ENCODE peak calls at places on chromosomes 16 and 17, in six cellular contexts. H is CD4-positive, alpha-beta memory T cell; D is esophagus squamous epithelium; N is heart right ventricle; Q is tibial nerve; T is bronchial epithelial cell. E is an unnamed sample.

GRCh38 chr17:80452173-80452915 is 24.1 kb downstream of the NPTX1 start:
- DNase-seq in H (peak), D (no peak), N (no peak), Q (no peak), T (no peak), E (no peak)

GRCh38 chr17:19752216-19753048 is 4.3 kb upstream of the ALDH3A1 start:
- DNase-seq in H (no peak), D (no peak), N (no peak), Q (no peak), T (peak), E (no peak)

GRCh38 chr17:13244511-13244910 is 226.7 kb upstream of the ELAC2 start:
- DNase-seq in H (no peak), D (no peak), N (no peak), Q (peak), T (no peak), E (no peak)

GRCh38 chr17:53646835-53647234 is 175.9 kb upstream of the KIF2B start:
- DNase-seq in H (no peak), D (no peak), N (no peak), Q (no peak), T (no peak), E (no peak)

GRCh38 chr17:7215136-7215638 is 4.4 kb downstream of the DLG4 start:
- DNase-seq in H (peak), D (no peak), N (no peak), Q (no peak), T (no peak), E (no peak)

GRCh38 chr17:14922421-14922820 is 342.7 kb downstream of the PMP22 start:
- DNase-seq in H (no peak), D (no peak), N (no peak), Q (no peak), T (no peak), E (no peak)

GRCh38 chr17:57207396-57207795 is 48.9 kb upstream of the MSI2 start:
- DNase-seq in H (no peak), D (no peak), N (no peak), Q (no peak), T (no peak), E (no peak)

GRCh38 chr16:77437859-77438258 is 3.0 kb upstream of the ADAMTS18 start:
- DNase-seq in H (no peak), D (no peak), N (no peak), Q (no peak), T (no peak), E (no peak)

GRCh38 chr17:64448665-64449512 is at the start of gene MILR1:
- DNase-seq in H (no peak), D (no peak), N (peak), Q (no peak), T (peak), E (no peak)
- H3K4me3 ChIP-seq in H (no peak), D (no peak), N (no peak), Q (no peak), T (no peak), E (no peak)

DNA sequence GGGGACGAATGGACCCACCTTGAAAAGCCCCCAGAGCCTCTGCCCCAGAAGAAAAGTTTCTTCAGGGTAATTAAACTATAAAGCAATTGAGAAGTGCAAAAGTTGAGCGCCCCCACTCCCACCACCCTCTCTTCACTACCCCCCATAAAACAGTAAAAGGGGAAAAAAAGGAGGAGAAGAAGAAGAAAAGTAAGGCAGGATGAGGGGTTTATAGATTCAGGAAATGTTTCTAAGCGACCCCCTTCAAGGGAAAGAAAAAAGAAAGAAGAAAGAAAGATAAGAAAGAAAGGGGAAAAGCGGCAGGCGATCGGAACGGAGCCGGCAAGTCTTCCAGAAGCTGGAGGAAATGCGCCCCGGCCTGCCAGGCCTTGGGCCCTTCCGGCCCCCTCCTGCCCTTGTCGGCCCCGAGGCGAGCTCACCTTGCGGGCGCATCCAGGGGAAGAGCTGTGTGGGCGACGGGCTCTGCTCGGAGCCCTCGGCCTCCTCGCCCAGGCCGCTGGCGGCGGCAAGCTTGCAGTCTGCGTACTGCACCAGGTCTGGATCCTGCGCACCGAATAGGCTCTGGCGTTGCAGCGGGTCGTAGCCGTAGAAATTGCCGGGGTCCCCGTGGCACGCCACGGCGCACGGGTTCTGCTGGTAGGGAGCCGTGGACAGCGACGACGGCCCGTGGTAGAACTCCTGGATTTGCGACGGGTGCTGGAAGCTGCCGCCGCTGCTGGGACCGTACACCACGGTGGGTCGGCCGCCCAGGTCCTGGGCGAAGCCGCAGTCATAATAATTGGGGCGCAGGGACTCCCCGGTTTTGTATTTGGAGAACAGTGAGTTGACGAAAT is 1.0 kb downstream of the HOXB8 start:
- DNase-seq in H (no peak), D (no peak), N (no peak), Q (no peak), T (no peak), E (no peak)
- H3K4me3 ChIP-seq in H (peak), D (no peak), N (no peak), Q (peak), T (no peak), E (no peak)

GRCh38 chr16:66367968-66368891 is 1.7 kb downstream of the CDH5 start:
- DNase-seq in H (no peak), D (no peak), N (peak), Q (no peak), T (no peak), E (no peak)

GRCh38 chr16:66372078-66372897 is 5.8 kb downstream of the CDH5 start:
- DNase-seq in H (no peak), D (no peak), N (no peak), Q (no peak), T (no peak), E (no peak)

GRCh38 chr16:66366433-66367299 is at the start of gene CDH5:
- DNase-seq in H (no peak), D (no peak), N (peak), Q (peak), T (no peak), E (no peak)

GRCh38 chr16:66370786-66371684 is 4.5 kb downstream of the CDH5 start:
- DNase-seq in H (no peak), D (no peak), N (no peak), Q (no peak), T (no peak), E (no peak)

GRCh38 chr16:66369055-66369592 is 2.6 kb downstream of the CDH5 start:
- DNase-seq in H (no peak), D (no peak), N (peak), Q (no peak), T (no peak), E (peak)
- H3K4me3 ChIP-seq in H (no peak), D (no peak), N (peak), Q (no peak), T (no peak), E (no peak)

GRCh38 chr17:49312722-49313121 is 49.3 kb downstream of the ZNF652 start:
- DNase-seq in H (no peak), D (no peak), N (no peak), Q (no peak), T (no peak), E (no peak)

GRCh38 chr17:49318438-49318965 is 43.5 kb downstream of the ZNF652 start:
- DNase-seq in H (no peak), D (no peak), N (no peak), Q (no peak), T (no peak), E (no peak)

GRCh38 chr17:49315974-49316570 is 46.0 kb downstream of the ZNF652 start:
- DNase-seq in H (no peak), D (no peak), N (no peak), Q (no peak), T (no peak), E (no peak)

GRCh38 chr17:49316889-49317288 is 45.2 kb downstream of the ZNF652 start:
- DNase-seq in H (no peak), D (no peak), N (no peak), Q (no peak), T (peak), E (no peak)

DNA sequence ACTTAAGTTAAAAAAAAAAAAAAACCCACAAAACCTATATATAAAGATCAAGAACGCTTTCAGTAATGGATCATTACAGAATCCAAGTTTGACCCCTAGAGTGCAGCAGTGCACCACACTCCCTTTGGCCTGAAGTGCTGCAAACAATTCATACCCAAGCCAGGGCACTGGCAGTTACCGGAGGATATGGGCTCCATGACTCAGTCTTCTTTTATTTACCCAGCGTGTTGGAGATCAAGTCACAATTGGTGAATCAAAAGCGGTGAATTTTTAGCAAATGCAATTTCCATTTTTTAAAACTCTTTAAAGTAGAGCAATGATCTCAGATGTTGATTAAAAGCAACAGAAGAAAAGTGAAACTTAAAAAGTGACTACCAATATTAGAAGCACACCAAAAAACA is 46.5 kb downstream of the ZNF652 start:
- DNase-seq in H (peak), D (peak), N (peak), Q (peak), T (peak), E (peak)
- H3K4me3 ChIP-seq in H (no peak), D (no peak), N (no peak), Q (no peak), T (no peak), E (no peak)

DNA sequence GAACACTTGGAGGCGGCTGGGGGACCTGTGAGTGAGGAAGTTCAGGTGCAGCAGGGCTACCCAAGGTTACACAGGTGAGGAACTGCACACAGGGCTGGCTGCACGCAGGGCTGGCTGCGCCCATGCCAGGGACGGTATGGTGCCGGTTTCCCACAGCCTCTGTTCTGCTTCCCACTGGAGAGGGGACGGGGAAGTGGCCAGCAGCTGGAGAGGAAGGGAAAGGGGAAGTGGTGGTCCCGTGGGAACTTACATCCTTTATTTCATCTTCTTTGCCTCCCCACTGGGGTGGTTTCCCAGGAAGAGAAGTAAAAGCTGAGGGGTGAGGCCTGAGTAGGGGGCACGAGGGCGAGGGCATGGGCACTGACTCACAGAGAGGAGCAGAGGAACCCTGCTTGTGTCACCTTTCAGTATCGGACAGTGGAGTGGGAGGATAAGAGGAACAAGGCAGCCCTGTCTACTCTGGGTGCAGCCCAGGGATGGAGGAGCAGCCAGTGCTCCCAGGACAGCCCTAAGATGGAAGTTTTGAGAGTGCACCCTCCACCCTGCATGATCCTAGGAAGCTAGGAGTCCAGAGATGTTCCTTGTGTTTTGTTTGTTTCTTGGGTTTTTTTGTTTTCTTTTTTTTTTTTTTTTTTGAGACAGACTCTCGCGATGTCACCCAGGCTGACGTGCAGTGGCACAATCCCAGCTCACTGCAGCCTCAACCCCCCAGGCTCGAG is 25.5 kb upstream of the CDH1 start:
- DNase-seq in H (no peak), D (no peak), N (no peak), Q (no peak), T (no peak), E (no peak)
- H3K4me3 ChIP-seq in H (no peak), D (no peak), N (no peak), Q (no peak), T (no peak), E (no peak)

GRCh38 chr16:89319628-89319882 is 102.1 kb downstream of the ZNF778 start:
- DNase-seq in H (no peak), D (no peak), N (no peak), Q (no peak), T (no peak), E (no peak)
- H3K4me3 ChIP-seq in H (no peak), D (no peak), N (no peak), Q (no peak), T (no peak), E (no peak)

DNA sequence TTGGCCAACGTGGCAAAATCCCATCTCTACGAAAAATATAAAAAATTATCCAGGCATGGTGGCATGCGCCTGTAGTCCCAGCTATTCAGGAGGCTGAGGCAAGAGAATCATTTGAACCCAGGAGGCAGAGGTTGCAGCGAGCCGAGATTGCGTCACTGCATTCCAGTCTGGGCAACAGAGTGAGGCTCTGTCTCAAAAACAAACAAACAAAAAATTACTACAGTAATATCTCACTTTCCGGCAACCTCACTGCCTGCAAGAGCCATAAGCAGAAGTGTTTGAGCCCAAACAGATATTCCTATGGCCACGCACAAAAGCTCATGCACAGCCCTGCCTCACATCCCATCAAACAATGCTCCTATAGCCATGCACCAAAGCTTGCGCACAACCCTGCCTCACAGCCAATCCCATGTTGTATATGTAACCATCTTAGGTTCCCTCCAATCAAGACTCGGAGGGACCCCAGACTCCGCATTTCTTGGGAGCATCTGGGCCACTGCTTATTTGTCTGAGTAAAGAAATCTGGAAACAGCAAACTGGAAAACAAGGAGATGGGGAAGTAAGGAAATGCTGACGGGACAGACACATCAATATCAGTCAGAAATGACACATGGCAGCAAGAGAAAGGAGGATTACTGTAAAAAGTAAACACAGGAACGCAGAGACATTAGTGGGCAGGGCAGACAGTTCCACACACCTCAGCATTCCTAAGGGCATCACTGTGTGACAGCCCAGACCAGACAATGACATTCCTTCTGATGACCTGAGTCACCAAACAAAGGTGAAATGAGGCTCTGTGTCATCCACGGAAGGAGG is 37.1 kb downstream of the TK2 start:
- DNase-seq in H (no peak), D (no peak), N (no peak), Q (no peak), T (peak), E (no peak)
- H3K4me3 ChIP-seq in H (no peak), D (no peak), N (no peak), Q (no peak), T (no peak), E (no peak)

GRCh38 chr17:43851744-43852143 is 4.8 kb downstream of the CD300LG start:
- DNase-seq in H (no peak), D (no peak), N (no peak), Q (no peak), T (no peak), E (no peak)

GRCh38 chr17:43848601-43849000 is 1.6 kb downstream of the CD300LG start:
- DNase-seq in H (no peak), D (no peak), N (no peak), Q (no peak), T (no peak), E (no peak)

GRCh38 chr17:43846963-43847369 is at the start of gene CD300LG:
- DNase-seq in H (no peak), D (no peak), N (peak), Q (no peak), T (no peak), E (no peak)

GRCh38 chr17:43846221-43846712 is 709 bp upstream of the CD300LG start:
- DNase-seq in H (peak), D (no peak), N (peak), Q (peak), T (peak), E (peak)

DNA sequence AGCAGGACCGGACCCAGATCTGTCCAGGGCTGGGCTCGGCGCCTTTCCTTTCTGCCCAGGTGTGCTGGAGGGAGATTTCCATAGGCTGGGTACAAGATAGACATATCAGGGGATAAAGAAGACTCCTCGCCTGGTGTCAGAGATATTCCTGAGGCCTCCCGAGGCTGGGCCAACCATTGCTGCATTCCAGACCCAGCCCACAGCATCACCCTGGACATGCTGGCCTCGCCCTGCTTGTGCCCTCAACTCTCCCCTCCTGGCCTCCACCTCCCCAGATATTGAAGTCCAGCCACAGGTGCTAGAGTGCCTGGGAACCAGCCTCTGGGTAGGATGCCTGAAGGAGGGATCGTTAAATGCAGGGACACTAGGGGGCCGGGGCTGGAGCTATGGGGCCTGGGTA is 2.1 kb downstream of the CD300LG start:
- DNase-seq in H (no peak), D (no peak), N (no peak), Q (no peak), T (no peak), E (no peak)
- H3K4me3 ChIP-seq in H (no peak), D (no peak), N (peak), Q (no peak), T (no peak), E (no peak)

GRCh38 chr17:77177002-77177401 is 36.2 kb downstream of the SEC14L1 start:
- DNase-seq in H (no peak), D (no peak), N (no peak), Q (no peak), T (no peak), E (no peak)

GRCh38 chr17:77180503-77181330 is 39.9 kb downstream of the SEC14L1 start:
- DNase-seq in H (no peak), D (no peak), N (no peak), Q (no peak), T (no peak), E (no peak)

GRCh38 chr17:77178050-77178449 is 37.3 kb downstream of the SEC14L1 start:
- DNase-seq in H (no peak), D (no peak), N (no peak), Q (no peak), T (no peak), E (no peak)

GRCh38 chr17:77174928-77175720 is 34.4 kb downstream of the SEC14L1 start:
- DNase-seq in H (no peak), D (no peak), N (no peak), Q (no peak), T (peak), E (no peak)

DNA sequence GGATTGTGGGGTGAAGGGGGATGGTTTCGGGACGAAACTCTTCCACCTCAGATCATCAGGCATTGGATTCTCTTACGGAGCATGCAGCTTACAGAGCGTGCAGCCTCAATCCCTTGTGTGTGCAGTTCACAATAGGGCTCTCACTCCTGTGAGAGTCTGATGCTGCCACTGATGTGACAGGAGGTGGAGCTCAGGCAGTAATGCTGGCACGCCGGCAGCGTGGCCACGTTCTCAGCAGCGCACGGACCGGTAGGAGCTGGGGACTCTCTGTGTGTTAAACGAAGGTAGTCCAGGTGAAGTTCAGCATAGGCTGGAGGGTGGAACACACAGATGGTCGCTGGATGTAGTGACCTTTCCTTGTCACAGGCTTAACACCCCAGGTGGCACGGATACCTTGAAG is 37.8 kb downstream of the SEC14L1 start:
- DNase-seq in H (no peak), D (no peak), N (no peak), Q (no peak), T (no peak), E (no peak)
- H3K4me3 ChIP-seq in H (no peak), D (no peak), N (no peak), Q (no peak), T (no peak), E (no peak)